ENCODE peak calls at places on chromosomes 1 and 21, in four cellular contexts. V, A, Z and O are unnamed samples.

GRCh38 chr1:16151200-16151708 is 4.6 kb downstream of the EPHA2 start:
- DNase-seq in Z (no peak), A (peak), V (no peak), O (no peak)

GRCh38 chr1:25926731-25927496 is 20.7 kb upstream of the STMN1 start:
- DNase-seq in Z (no peak), V (no peak), A (peak), O (no peak)

GRCh38 chr1:225450491-225451191 is 22.8 kb upstream of the LBR start:
- DNase-seq in V (peak), A (no peak), Z (no peak), O (no peak)

GRCh38 chr1:3037281-3038040 is 16.2 kb downstream of the ACTRT2 start:
- DNase-seq in V (no peak), A (no peak), Z (no peak), O (no peak)

GRCh38 chr21:42518216-42518615 is 4.6 kb downstream of the SLC37A1 start:
- DNase-seq in V (no peak), Z (no peak), A (no peak), O (peak)

GRCh38 chr1:2824999-2825398 is 23.5 kb upstream of the TTC34 start:
- DNase-seq in Z (no peak), A (no peak), V (no peak), O (no peak)

GRCh38 chr1:180157108-180157507 is 2.4 kb downstream of the QSOX1 start:
- DNase-seq in A (peak), Z (no peak), V (no peak), O (no peak)

GRCh38 chr1:66394603-66395002 is 139.3 kb upstream of the SGIP1 start:
- DNase-seq in V (no peak), Z (no peak), A (no peak), O (no peak)

GRCh38 chr1:153611356-153611755 is 1.6 kb downstream of the S100A16 start:
- DNase-seq in Z (no peak), V (no peak), A (no peak), O (no peak)

GRCh38 chr1:53266038-53266437 is 27.7 kb upstream of the MAGOH start:
- DNase-seq in Z (no peak), V (peak), A (peak), O (no peak)

GRCh38 chr1:36884029-36884701 is 150.2 kb downstream of the GRIK3 start:
- DNase-seq in Z (peak), V (no peak), A (no peak), O (no peak)

GRCh38 chr1:59128784-59129227 is 168.1 kb upstream of the FGGY start:
- DNase-seq in Z (no peak), V (no peak), A (no peak), O (no peak)

GRCh38 chr1:221411283-221411682 is 330.6 kb downstream of the DUSP10 start:
- DNase-seq in A (no peak), V (no peak), Z (no peak), O (no peak)
- TF ChIP-seq HDAC2 in A (no peak), V (no peak), Z (no peak), O (no peak)

GRCh38 chr1:72013161-72013560 is 269.2 kb downstream of the NEGR1 start:
- DNase-seq in A (no peak), Z (no peak), V (no peak), O (no peak)
- TF ChIP-seq HDAC2 in A (no peak), Z (no peak), V (no peak), O (no peak)

GRCh38 chr21:33396436-33396835 is 6.8 kb upstream of the IFNGR2 start:
- DNase-seq in V (no peak), Z (no peak), A (no peak), O (no peak)

GRCh38 chr21:33399821-33400220 is 3.4 kb upstream of the IFNGR2 start:
- DNase-seq in A (no peak), V (no peak), Z (no peak), O (no peak)

GRCh38 chr21:33395866-33396265 is 7.3 kb upstream of the IFNGR2 start:
- DNase-seq in Z (no peak), A (no peak), V (no peak), O (no peak)

GRCh38 chr21:33394260-33394659 is 9.0 kb upstream of the IFNGR2 start:
- DNase-seq in Z (no peak), V (no peak), A (no peak), O (no peak)

DNA sequence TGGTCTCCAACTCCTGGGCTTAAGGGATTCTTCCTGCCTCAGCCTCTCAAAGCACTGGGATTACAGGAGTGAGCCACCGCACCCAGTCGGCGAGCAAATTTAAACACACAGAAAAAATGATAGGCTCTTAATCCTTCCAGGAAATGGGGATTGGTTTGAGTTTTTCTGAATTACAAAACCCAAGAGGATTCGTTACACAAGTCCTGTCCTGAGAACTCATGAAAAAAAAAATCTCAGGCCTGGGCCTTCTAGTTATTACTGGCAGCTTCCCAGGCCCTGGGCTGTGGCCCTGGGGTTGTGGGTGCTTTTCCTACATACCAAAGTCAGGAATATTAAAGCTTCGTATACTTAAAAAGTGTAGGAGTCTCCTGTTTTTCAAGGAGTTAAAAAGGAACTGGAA is 6.2 kb upstream of the IFNGR2 start:
- DNase-seq in A (no peak), V (no peak), Z (no peak), O (no peak)
- TF ChIP-seq HDAC2 in A (no peak), V (no peak), Z (no peak), O (no peak)

DNA sequence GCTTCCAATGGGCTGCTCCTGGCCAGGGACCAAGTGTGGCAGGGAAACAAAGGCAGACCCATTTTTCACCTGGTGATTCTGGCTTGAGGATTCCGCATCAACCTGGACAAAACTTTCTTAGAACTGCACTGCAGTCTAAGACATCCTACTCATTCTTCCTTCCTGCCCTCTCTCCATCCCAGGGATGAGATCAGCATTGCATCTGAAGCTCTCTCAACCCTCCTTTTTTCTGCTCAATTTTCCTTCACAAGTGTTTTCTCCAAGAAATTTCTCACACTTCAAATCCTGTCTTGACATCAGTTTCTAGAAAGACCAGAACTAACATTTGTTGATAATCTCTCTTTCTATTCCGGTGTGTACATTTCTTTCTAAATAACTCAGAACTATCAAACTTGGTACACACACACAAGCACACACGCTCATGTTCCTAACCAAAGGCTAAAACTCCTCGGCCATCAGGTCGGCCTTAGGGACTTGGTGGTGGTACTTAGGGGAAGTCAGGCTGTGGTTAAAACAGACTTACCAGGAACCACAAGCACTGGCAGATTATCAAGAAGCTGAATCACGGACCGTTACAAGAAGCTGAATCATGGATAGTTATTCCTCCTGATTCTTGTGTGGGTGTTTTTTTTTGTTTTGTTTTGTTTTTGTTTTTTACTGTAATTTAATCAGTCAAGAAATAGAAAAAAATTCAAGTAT is 21.0 kb upstream of the CXADR start:
- DNase-seq in A (no peak), Z (no peak), V (no peak), O (peak)
- TF ChIP-seq HDAC2 in A (no peak), Z (no peak), V (no peak), O (no peak)

DNA sequence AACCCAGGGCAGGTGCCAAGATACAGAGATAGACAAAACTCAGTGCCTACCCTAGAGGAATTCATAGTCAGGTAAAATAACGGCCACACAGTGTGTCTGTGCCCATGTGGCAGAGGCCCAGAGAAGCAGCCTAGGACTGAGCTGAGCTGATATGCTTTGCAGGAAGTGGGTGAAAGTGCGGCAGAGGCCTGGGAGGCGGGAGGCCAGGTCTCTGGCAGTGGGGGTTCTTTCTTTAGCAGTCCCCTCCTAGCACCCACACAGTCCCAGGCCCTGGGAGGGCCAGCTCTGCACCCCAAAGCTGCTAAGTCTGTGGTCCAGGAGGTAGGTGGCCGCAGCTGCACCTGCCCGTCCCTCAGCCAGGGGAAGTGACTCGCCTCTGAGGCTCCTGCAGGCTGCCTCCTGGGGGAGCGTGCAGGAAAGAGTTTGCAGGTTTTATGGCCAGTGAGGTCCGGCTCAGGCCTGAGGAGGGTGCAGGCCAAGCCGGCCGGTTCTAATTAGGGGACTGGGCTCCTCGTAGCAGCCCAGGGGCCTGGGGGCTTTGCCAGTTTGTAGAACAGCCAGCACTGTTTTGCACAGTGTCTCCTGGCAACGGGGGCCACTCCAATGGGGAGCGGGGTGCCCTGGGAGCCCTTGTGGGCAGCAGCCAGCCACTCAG is 107.9 kb downstream of the SPSB1 start:
- DNase-seq in A (no peak), Z (no peak), V (peak), O (peak)
- TF ChIP-seq HDAC2 in A (no peak), Z (no peak), V (no peak), O (no peak)